ENCODE peak calls at places on chromosomes 11 and 22, in seven cellular contexts. A is HCT116, N is K562, H is GM12878, Z is SK-N-SH, O is HepG2, U is H1. P is an unnamed sample.
A peak's percentile ranks its signal among the peaks of the same experiment; 100 is the strongest.

GRCh38 chr22:45207981-45208664 is 32.6 kb downstream of the KIAA0930 start:
- DNase-seq in A (no peak), N (no peak), H (no peak), Z (no peak), O (no peak), U (no peak), P (no peak)

GRCh38 chr22:37850801-37851200 is 1.6 kb downstream of the EIF3L start:
- DNase-seq in A (no peak), N (no peak), H (no peak), Z (no peak), O (no peak), U (no peak), P (no peak)

GRCh38 chr22:37525073-37525745 is 6.0 kb upstream of the CARD10 start:
- DNase-seq in A (peak; percentile 60), N (no peak), H (no peak), Z (peak; percentile 37), O (no peak), U (no peak), P (no peak)

GRCh38 chr11:86052697-86053641 is 15.9 kb downstream of the PICALM start:
- DNase-seq in A (no peak), N (no peak), H (no peak), Z (no peak), O (no peak), U (no peak), P (no peak)

GRCh38 chr22:29004647-29005371 is 56.8 kb downstream of the C22orf31 start:
- DNase-seq in A (peak; percentile 45), N (no peak), H (no peak), Z (peak; percentile 28), O (peak; percentile 90), U (peak; percentile 75), P (no peak)

GRCh38 chr11:75262961-75263852 is 22.6 kb downstream of the TPBGL start:
- DNase-seq in A (no peak), N (no peak), H (no peak), Z (no peak), O (no peak), U (no peak), P (no peak)

GRCh38 chr11:26188559-26188958 is 143.4 kb upstream of the ANO3 start:
- DNase-seq in A (no peak), N (no peak), H (no peak), Z (no peak), O (no peak), U (no peak), P (peak; percentile 14)

GRCh38 chr11:111554532-111554931 is 14.0 kb downstream of the LAYN start:
- DNase-seq in A (no peak), N (no peak), H (no peak), Z (no peak), O (no peak), U (no peak), P (no peak)

GRCh38 chr11:119782673-119783072 is 53.7 kb upstream of the NECTIN1 start:
- DNase-seq in A (no peak), N (peak; percentile 13), H (no peak), Z (no peak), O (no peak), U (no peak), P (no peak)

GRCh38 chr11:124801014-124801413 is 808 bp upstream of the MSANTD2 start:
- DNase-seq in A (no peak), N (no peak), H (no peak), Z (peak; percentile 8), O (no peak), U (no peak), P (no peak)
- TF ChIP-seq JUND in A (no peak), N (no peak), H (no peak), Z (peak; percentile 12), O (no peak), U (no peak), P (no peak)

GRCh38 chr11:114027396-114027795 is 32.1 kb upstream of the ZBTB16 start:
- DNase-seq in A (no peak), N (no peak), H (no peak), Z (no peak), O (no peak), U (no peak), P (no peak)

GRCh38 chr11:114027941-114028340 is 31.6 kb upstream of the ZBTB16 start:
- DNase-seq in A (no peak), N (no peak), H (no peak), Z (no peak), O (no peak), U (no peak), P (peak; percentile 21)

GRCh38 chr11:114031599-114032320 is 27.8 kb upstream of the ZBTB16 start:
- DNase-seq in A (no peak), N (no peak), H (no peak), Z (no peak), O (no peak), U (no peak), P (peak; percentile 33)

GRCh38 chr11:114025329-114025907 is 34.1 kb upstream of the ZBTB16 start:
- DNase-seq in A (no peak), N (no peak), H (no peak), Z (no peak), O (no peak), U (no peak), P (no peak)

GRCh38 chr11:114026355-114026754 is 33.2 kb upstream of the ZBTB16 start:
- DNase-seq in A (no peak), N (peak; percentile 24), H (no peak), Z (no peak), O (peak; percentile 18), U (no peak), P (peak; percentile 58)
- TF ChIP-seq JUND in A (no peak), N (no peak), H (no peak), Z (no peak), O (no peak), U (no peak), P (no peak)

DNA sequence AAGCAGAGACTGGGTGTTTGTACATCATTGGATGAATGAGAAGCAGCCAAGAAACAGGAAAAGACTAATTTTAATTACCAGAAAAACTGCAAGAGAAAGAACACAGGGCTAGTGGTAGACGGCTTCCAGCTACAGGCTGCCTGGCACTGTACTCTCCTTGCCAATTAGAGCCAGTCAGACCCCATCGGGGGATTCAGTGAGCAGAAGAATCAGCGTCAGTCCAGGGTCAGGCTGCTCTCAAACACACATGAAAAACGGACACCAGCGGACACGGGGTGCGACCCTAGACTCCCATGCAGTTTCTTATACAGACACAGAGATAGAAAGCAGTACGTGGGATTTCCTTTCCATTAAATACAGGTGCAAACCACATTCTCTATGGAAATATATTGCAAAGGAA is 1.1 kb upstream of the CNTN5 start:
- DNase-seq in A (no peak), N (no peak), H (no peak), Z (peak; percentile 4), O (no peak), U (no peak), P (no peak)
- TF ChIP-seq JUND in A (no peak), N (no peak), H (no peak), Z (no peak), O (no peak), U (no peak), P (no peak)

DNA sequence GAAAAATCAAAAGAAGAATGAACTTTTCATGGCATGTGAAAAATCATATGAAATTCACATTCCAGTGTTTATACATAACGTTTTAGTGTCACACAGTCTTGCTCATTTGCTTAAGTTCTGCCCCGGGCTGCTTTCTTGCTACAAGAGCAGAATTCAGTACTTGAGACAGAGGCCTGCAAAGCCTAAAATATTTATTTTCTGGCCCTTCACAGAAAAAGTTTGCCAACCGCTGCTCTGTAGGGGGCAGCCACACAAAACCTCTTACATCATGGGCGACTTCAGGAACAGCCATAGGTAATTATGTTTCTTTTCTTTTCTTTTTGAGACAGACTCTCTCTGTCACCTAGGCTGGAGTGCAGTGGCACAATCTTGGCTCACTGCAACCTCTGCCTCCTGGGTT is 1.0 kb upstream of the ATG2A start:
- DNase-seq in A (no peak), N (peak; percentile 65), H (no peak), Z (no peak), O (peak; percentile 16), U (no peak), P (no peak)
- TF ChIP-seq JUND in A (no peak), N (no peak), H (no peak), Z (no peak), O (no peak), U (no peak), P (no peak)

DNA sequence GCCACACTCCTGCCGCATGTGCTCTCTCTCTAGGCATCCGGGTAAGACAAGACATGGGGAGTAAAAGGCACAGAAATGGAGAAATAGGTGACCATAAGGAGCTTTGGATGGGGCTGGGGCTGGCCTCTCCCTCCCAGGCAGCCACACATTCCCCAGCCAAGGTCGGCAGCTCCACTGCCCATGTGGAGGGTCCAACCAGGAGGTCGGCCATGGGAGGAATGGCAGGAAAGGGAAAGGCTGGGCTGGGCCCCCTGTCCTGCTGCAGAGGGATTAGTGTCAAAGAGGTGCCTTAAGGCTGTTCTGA is 460 bp upstream of the MUC5AC start:
- DNase-seq in A (no peak), N (no peak), H (no peak), Z (peak; percentile 15), O (no peak), U (no peak), P (no peak)
- TF ChIP-seq JUND in A (no peak), N (no peak), H (no peak), Z (no peak), O (no peak), U (no peak), P (no peak)

GRCh38 chr11:17954395-17955252 is 58.2 kb downstream of the SERGEF start:
- DNase-seq in A (no peak), N (no peak), H (no peak), Z (no peak), O (no peak), U (no peak), P (no peak)
- TF ChIP-seq JUND in A (no peak), N (no peak), H (no peak), Z (no peak), O (no peak), U (no peak), P (no peak)

P was measured in T47D.